ENCODE peak calls at places on chromosomes 12 and 14, in eight cellular contexts. D is uterus, O is endothelial cell of umbilical vein, S is Peyer's patch, Z is testis, I is adrenal gland, N is stomach, B is body of pancreas. F is an unnamed sample. For H3K4me1, the result is how much of the 10 kb centered on the place peaks cover.

GRCh38 chr14:75831971-75832370 is 149.8 kb downstream of the TGFB3 start:
- DNase-seq in I (no peak), N (peak), O (no peak), D (peak), S (no peak), Z (no peak), B (peak), F (no peak)

GRCh38 chr12:544142-544541 is 84.4 kb downstream of the B4GALNT3 start:
- DNase-seq in O (no peak), B (no peak), S (no peak), Z (no peak), I (no peak), N (no peak), D (no peak), F (no peak)

GRCh38 chr12:613996-614726 is 49.1 kb downstream of the NINJ2 start:
- DNase-seq in D (no peak), I (no peak), N (peak), S (no peak), O (peak), B (peak), Z (peak), F (no peak)

GRCh38 chr12:101172316-101172715 is 37.7 kb downstream of the SLC5A8 start:
- DNase-seq in S (no peak), I (no peak), N (no peak), Z (peak), O (no peak), B (no peak), D (no peak), F (peak)

GRCh38 chr12:24955853-24956252 is 7.0 kb upstream of the BCAT1 start:
- DNase-seq in B (no peak), O (no peak), N (no peak), D (no peak), Z (peak), I (no peak), S (no peak), F (no peak)

GRCh38 chr12:108722992-108723766 is 8.1 kb downstream of the CORO1C start:
- DNase-seq in N (no peak), D (no peak), S (no peak), Z (no peak), B (no peak), I (no peak), O (peak), F (no peak)

GRCh38 chr12:1457901-1458300 is 136.5 kb downstream of the FBXL14 start:
- DNase-seq in N (no peak), I (no peak), S (no peak), O (no peak), B (no peak), D (no peak), Z (no peak), F (no peak)

GRCh38 chr12:75704664-75705063 is 193.3 kb upstream of the KRR1 start:
- DNase-seq in N (no peak), S (no peak), I (no peak), B (no peak), D (no peak), O (no peak), Z (no peak), F (no peak)

GRCh38 chr14:62667515-62667914 is 377.7 kb downstream of the KCNH5 start:
- DNase-seq in I (no peak), Z (no peak), S (no peak), D (no peak), O (no peak), N (no peak), B (no peak), F (no peak)

GRCh38 chr12:126667340-126667739 is 1599.6 kb upstream of the TMEM132C start:
- DNase-seq in S (no peak), Z (no peak), D (no peak), N (no peak), O (no peak), B (no peak), I (no peak), F (no peak)

GRCh38 chr12:27966870-27967269 is 5.7 kb downstream of the PTHLH start:
- DNase-seq in D (no peak), O (peak), N (no peak), Z (no peak), I (no peak), B (no peak), S (no peak), F (no peak)

GRCh38 chr14:81170104-81170828 is 50.5 kb downstream of the GTF2A1 start:
- DNase-seq in S (peak), O (peak), I (peak), D (peak), N (peak), Z (peak), B (peak), F (peak)
- H3K4me1 ChIP-seq in S (under half), O (under half), I (under half), D (under half), N (under half), Z (under half), B (under half), F (under half)

GRCh38 chr12:2877959-2878732 is 1.1 kb downstream of the RHNO1 start:
- DNase-seq in S (no peak), N (no peak), D (no peak), O (peak), B (no peak), Z (no peak), I (no peak), F (peak)

GRCh38 chr12:2879853-2880252 is 2.8 kb downstream of the RHNO1 start:
- DNase-seq in I (no peak), O (no peak), B (no peak), Z (no peak), S (no peak), D (no peak), N (no peak), F (no peak)

GRCh38 chr12:2876431-2877046 is 435 bp downstream of the FOXM1 start:
- DNase-seq in I (peak), N (no peak), B (no peak), S (no peak), D (no peak), Z (no peak), O (no peak), F (no peak)

DNA sequence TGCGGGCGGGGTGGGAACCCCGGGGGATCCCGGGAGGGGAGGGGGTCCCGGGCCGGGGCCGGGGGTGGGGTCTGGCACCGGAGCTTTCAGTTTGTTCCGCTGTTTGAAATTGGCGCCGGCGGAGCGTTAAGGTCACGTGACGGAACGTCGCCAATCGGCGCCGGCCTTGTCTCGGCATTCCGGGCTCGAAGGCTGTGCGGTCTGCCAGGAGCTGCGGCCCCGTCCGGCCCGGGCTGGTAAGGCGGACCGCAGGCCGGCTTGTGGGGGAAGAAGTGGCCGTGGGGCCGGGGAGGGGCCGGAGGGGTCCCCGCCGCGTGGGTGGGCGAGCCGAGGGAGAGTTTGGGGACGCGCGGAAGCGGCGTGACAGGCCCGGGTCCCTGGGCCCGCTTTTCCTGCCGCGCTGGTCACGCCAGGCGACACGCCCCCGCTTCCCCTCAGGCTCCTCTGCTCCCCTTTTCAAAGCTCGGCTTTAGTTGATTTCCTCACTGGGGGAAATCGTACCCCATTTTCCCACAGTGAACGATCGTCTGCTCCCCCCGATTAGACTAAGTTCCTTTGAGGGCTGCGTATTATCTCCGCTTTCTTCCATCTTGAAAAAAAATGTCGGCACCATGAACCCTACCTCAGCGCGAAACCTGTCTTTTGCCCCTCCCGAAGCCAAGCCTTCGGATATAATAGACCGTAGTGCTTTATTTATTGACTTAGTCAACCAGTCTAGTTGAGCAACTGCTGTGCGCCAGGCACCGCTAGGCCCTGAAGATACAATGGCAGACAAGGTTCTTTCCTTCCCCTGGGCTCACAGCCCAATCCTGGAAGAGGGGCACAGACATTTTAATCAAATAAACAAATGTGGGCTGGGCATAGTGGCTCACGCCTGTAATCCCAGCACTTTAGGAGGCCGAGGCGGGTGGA is at the start of the genes FOXM1 and RHNO1:
- DNase-seq in S (peak), I (peak), B (peak), Z (peak), O (peak), N (peak), D (peak), F (peak)
- TF ChIP-seq POLR2A in S (peak), I (peak), B (peak), Z (no peak), O (peak), N (no peak), D (peak), F (no peak)

GRCh38 chr12:90441431-90441830 is 513.5 kb downstream of the CCER1 start:
- DNase-seq in Z (no peak), N (no peak), B (no peak), D (no peak), I (no peak), O (no peak), S (no peak), F (no peak)
- TF ChIP-seq CTCF in Z (peak), N (no peak), B (no peak), D (no peak), I (no peak), O (no peak), S (no peak), F (no peak)

GRCh38 chr14:77037338-77037782 is 8.9 kb upstream of the IRF2BPL start:
- DNase-seq in B (no peak), Z (no peak), D (no peak), S (no peak), O (no peak), I (no peak), N (no peak), F (no peak)

GRCh38 chr14:77032854-77033621 is 4.5 kb upstream of the IRF2BPL start:
- DNase-seq in I (peak), S (peak), O (peak), B (peak), Z (peak), D (peak), N (peak), F (peak)

GRCh38 chr14:77036484-77037337 is 8.2 kb upstream of the IRF2BPL start:
- DNase-seq in Z (no peak), N (no peak), D (no peak), I (no peak), B (no peak), O (no peak), S (no peak), F (peak)

GRCh38 chr14:77033622-77034521 is 5.4 kb upstream of the IRF2BPL start:
- DNase-seq in Z (peak), N (peak), D (peak), I (peak), S (peak), O (peak), B (peak), F (peak)

DNA sequence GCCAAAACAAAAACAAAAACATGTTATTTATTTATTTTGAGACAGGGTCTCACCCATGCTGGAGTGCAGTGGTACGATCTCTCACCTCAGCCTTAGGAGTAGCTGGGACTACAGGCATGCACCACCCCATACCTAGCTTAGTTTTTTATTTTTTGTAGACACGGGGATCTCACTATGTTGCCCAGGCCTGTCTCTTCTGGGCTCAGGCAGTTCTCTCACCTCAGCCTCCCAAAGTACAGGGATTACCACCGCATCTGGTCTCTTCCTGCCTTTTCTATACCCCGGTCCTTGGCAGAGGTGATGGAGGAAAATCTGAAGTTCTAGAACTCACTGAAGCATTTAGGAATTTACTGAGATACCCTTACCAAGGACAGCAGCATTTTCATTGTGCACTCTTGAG is 6.8 kb upstream of the IRF2BPL start:
- DNase-seq in I (no peak), B (no peak), D (no peak), Z (no peak), O (no peak), S (no peak), N (no peak), F (no peak)
- H3K4me1 ChIP-seq in I (half or more), B (half or more), D (under half), Z (half or more), O (half or more), S (under half), N (half or more), F (half or more)

GRCh38 chr14:103706551-103707328 is 8.5 kb downstream of the XRCC3 start:
- DNase-seq in Z (no peak), B (no peak), D (no peak), S (no peak), N (no peak), O (no peak), I (no peak), F (no peak)
- TF ChIP-seq POLR2A in Z (no peak), B (no peak), D (no peak), S (no peak), N (no peak), O (no peak), I (no peak), F (no peak)

GRCh38 chr12:120687570-120688289 is 781 bp downstream of the MLEC start:
- DNase-seq in O (peak), B (peak), S (no peak), I (no peak), D (no peak), N (no peak), Z (peak), F (peak)

GRCh38 chr12:120684523-120684932 is 2.4 kb upstream of the MLEC start:
- DNase-seq in N (no peak), S (no peak), B (no peak), O (no peak), Z (no peak), I (peak), D (no peak), F (no peak)

GRCh38 chr12:120686151-120686689 is 729 bp upstream of the MLEC start:
- DNase-seq in B (peak), I (peak), D (peak), N (peak), O (peak), S (peak), Z (peak), F (peak)

GRCh38 chr12:120688527-120689071 is 1.6 kb downstream of the MLEC start:
- DNase-seq in S (no peak), B (peak), Z (peak), N (no peak), I (no peak), D (no peak), O (peak), F (peak)

GRCh38 chr12:120686690-120687569 is at the start of gene MLEC:
- DNase-seq in S (peak), O (peak), D (peak), I (peak), B (peak), Z (peak), N (peak), F (peak)
- TF ChIP-seq CTCF in S (no peak), O (no peak), D (peak), I (no peak), B (no peak), Z (no peak), N (peak), F (no peak)

GRCh38 chr12:44846826-44847225 is 29.3 kb downstream of the NELL2 start:
- DNase-seq in Z (no peak), B (no peak), O (no peak), N (no peak), S (no peak), I (no peak), D (no peak), F (no peak)

GRCh38 chr12:44851586-44851985 is 24.5 kb downstream of the NELL2 start:
- DNase-seq in I (no peak), B (no peak), Z (no peak), O (no peak), D (no peak), N (no peak), S (no peak), F (no peak)

GRCh38 chr12:44847403-44847802 is 28.7 kb downstream of the NELL2 start:
- DNase-seq in B (no peak), O (no peak), D (no peak), N (no peak), I (no peak), Z (no peak), S (no peak), F (no peak)

GRCh38 chr12:44847888-44848770 is 28.0 kb downstream of the NELL2 start:
- DNase-seq in Z (no peak), I (no peak), O (no peak), B (no peak), S (no peak), D (no peak), N (no peak), F (no peak)

DNA sequence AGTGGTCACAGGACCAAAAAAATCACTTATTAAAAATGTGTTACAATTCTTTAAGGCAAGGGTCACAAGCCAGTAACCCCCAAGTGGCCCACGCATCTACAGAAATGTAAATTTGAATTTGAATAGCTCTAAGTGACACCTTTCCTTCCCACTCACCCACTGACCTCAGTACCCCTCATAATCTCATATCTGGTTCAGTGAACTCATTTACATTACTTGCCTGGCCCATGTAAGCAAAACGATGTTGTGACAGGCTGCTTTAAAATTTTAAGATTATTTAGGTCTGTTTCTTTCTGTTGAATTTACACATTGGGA is 27.4 kb downstream of the NELL2 start:
- DNase-seq in D (no peak), S (no peak), I (no peak), B (no peak), O (no peak), Z (no peak), N (no peak), F (no peak)
- H3K4me1 ChIP-seq in D (under half), S (under half), I (under half), B (under half), O (under half), Z (under half), N (under half), F (under half)

GRCh38 chr12:12611512-12612306 is at the start of gene CREBL2:
- DNase-seq in Z (peak), D (peak), B (peak), I (peak), N (peak), O (peak), S (peak), F (peak)

GRCh38 chr12:12610711-12611110 is 965 bp upstream of the CREBL2 start:
- DNase-seq in B (no peak), Z (no peak), D (no peak), N (no peak), O (no peak), I (no peak), S (no peak), F (no peak)

GRCh38 chr12:12613334-12613733 is 1.7 kb downstream of the CREBL2 start:
- DNase-seq in O (no peak), N (no peak), I (no peak), D (no peak), B (no peak), S (no peak), Z (no peak), F (no peak)

GRCh38 chr12:12614342-12614741 is 2.7 kb downstream of the CREBL2 start:
- DNase-seq in I (no peak), Z (no peak), D (no peak), O (no peak), S (no peak), B (no peak), N (no peak), F (no peak)

GRCh38 chr12:12612403-12612802 is 727 bp downstream of the CREBL2 start:
- DNase-seq in B (no peak), O (peak), I (no peak), N (no peak), S (no peak), D (no peak), Z (no peak), F (no peak)
- TF ChIP-seq POLR2A in B (no peak), O (no peak), I (no peak), N (no peak), S (no peak), D (no peak), Z (no peak), F (no peak)

GRCh38 chr12:6766651-6767300 is 613 bp downstream of the PTMS start:
- DNase-seq in B (peak), Z (peak), I (peak), D (peak), N (peak), O (peak), S (peak), F (peak)
- TF ChIP-seq CTCF in B (peak), Z (peak), I (peak), D (peak), N (peak), O (peak), S (peak), F (no peak)

F was measured in thyroid gland.